ENCODE peak calls at places on chromosome 3, in ten cellular contexts. E is ELR; L is CD8-positive, alpha-beta memory T cell; M is activated CD8-positive, alpha-beta memory T cell treated with anti-CD3 and anti-CD28 coated beads, Interleukin-2, amount 50 U/mL, for 4 hours; G is astrocyte of the cerebellum; D is posterior vena cava; W is AG09309; Q is stimulated activated naive CD8-positive, alpha-beta T cell treated with anti-CD3 and anti-CD28 coated beads, Interleukin-15, Interleukin-2, amounts not matched to agents 100 U/mL and 50 U/mL, for 24 hours; P is fibroblast of lung; C is cardiac muscle cell. R is an unnamed sample.

GRCh38 chr3:173502983-173503568 is 105.5 kb downstream of the NLGN1 start:
- DNase-seq in E (no peak), L (no peak), M (no peak), G (peak), D (no peak), W (peak), Q (no peak), P (peak), C (no peak), R (no peak)

GRCh38 chr3:38039899-38040261 is 872 bp downstream of the DLEC1 start:
- DNase-seq in E (peak), L (peak), M (peak), G (no peak), D (peak), W (no peak), Q (peak), P (peak), C (no peak), R (peak)

GRCh38 chr3:9862391-9863235 is 17.4 kb downstream of the CIDEC start:
- DNase-seq in E (peak), L (no peak), M (peak), G (no peak), D (peak), W (no peak), Q (peak), P (peak), C (peak), R (peak)

GRCh38 chr3:103918336-103918735 is 1448.4 kb upstream of the ALCAM start:
- DNase-seq in E (no peak), L (no peak), M (no peak), G (no peak), D (no peak), W (no peak), Q (no peak), P (no peak), C (no peak), R (no peak)

GRCh38 chr3:60289356-60289935 is 961.8 kb downstream of the FHIT start:
- DNase-seq in E (no peak), L (no peak), M (no peak), G (no peak), D (no peak), W (no peak), Q (no peak), P (peak), C (no peak), R (no peak)

GRCh38 chr3:22306454-22306853 is 555.4 kb upstream of the ZNF385D start:
- DNase-seq in E (no peak), L (no peak), M (no peak), G (no peak), D (no peak), W (no peak), Q (no peak), P (no peak), C (no peak), R (no peak)

GRCh38 chr3:117017135-117017990 is 307.8 kb downstream of the TUSC7 start:
- DNase-seq in E (no peak), L (no peak), M (no peak), G (no peak), D (no peak), W (no peak), Q (no peak), P (no peak), C (no peak), R (no peak)

GRCh38 chr3:152121292-152121654 is 147.5 kb upstream of the MBNL1 start:
- DNase-seq in E (peak), L (no peak), M (no peak), G (peak), D (no peak), W (peak), Q (no peak), P (peak), C (no peak), R (no peak)

GRCh38 chr3:189961525-189962161 is 159.1 kb downstream of the P3H2 start:
- DNase-seq in E (peak), L (peak), M (peak), G (peak), D (peak), W (peak), Q (peak), P (peak), C (peak), R (peak)

GRCh38 chr3:157119369-157119951 is 40.5 kb downstream of the CCNL1 start:
- DNase-seq in E (no peak), L (no peak), M (no peak), G (no peak), D (no peak), W (no peak), Q (no peak), P (no peak), C (no peak), R (peak)

GRCh38 chr3:197949191-197949766 is 711 bp upstream of the RPL35A start:
- DNase-seq in E (peak), L (no peak), M (no peak), G (no peak), D (no peak), W (no peak), Q (no peak), P (no peak), C (no peak), R (no peak)

GRCh38 chr3:146065573-146066006 is 95.4 kb downstream of the PLOD2 start:
- DNase-seq in E (peak), L (no peak), M (no peak), G (peak), D (no peak), W (peak), Q (peak), P (peak), C (peak), R (no peak)

GRCh38 chr3:37764586-37764985 is 97.1 kb upstream of the CTDSPL start:
- DNase-seq in E (no peak), L (no peak), M (no peak), G (no peak), D (no peak), W (no peak), Q (no peak), P (no peak), C (no peak), R (no peak)